ENCODE peak calls at places on chromosomes 6 and 20, in four cellular contexts. B is mesothelial cell of epicardium, T is GM12865, N is AG04450. L is an unnamed sample.

GRCh38 chr6:30881392-30881986 is 2.8 kb upstream of the DDR1 start:
- DNase-seq in B (no peak), N (no peak), T (no peak), L (no peak)

GRCh38 chr6:139777202-139777970 is 402.9 kb upstream of the CITED2 start:
- DNase-seq in N (no peak), B (no peak), T (no peak), L (no peak)

GRCh38 chr6:2810092-2810671 is 31.5 kb downstream of the SERPINB1 start:
- DNase-seq in N (no peak), B (no peak), T (no peak), L (no peak)

GRCh38 chr6:23097569-23097968 is 528.2 kb downstream of the HDGFL1 start:
- DNase-seq in B (no peak), N (no peak), T (no peak), L (no peak)

GRCh38 chr6:52389626-52390360 is 27.8 kb downstream of the PAQR8 start:
- DNase-seq in N (no peak), B (no peak), T (peak), L (peak)

GRCh38 chr6:27132532-27133280 is 114.8 kb upstream of the PRSS16 start:
- DNase-seq in N (peak), B (peak), T (peak), L (peak)

GRCh38 chr20:10609276-10609675 is 64.5 kb downstream of the JAG1 start:
- DNase-seq in N (peak), B (no peak), T (no peak), L (no peak)

GRCh38 chr20:58678806-58679205 is 13.8 kb upstream of the NPEPL1 start:
- DNase-seq in B (no peak), N (no peak), T (no peak), L (no peak)

GRCh38 chr20:2379511-2380229 is 1.0 kb upstream of the TGM6 start:
- DNase-seq in T (peak), B (no peak), N (no peak), L (peak)

GRCh38 chr20:23629542-23630391 is 8.0 kb downstream of the CST3 start:
- DNase-seq in T (no peak), B (no peak), N (no peak), L (no peak)

GRCh38 chr6:115896538-115897129 is 164.1 kb downstream of the FRK start:
- DNase-seq in N (no peak), T (peak), B (no peak), L (no peak)

GRCh38 chr6:35735452-35735851 is 1.4 kb upstream of the ARMC12 start:
- DNase-seq in N (no peak), T (no peak), B (no peak), L (no peak)

DNA sequence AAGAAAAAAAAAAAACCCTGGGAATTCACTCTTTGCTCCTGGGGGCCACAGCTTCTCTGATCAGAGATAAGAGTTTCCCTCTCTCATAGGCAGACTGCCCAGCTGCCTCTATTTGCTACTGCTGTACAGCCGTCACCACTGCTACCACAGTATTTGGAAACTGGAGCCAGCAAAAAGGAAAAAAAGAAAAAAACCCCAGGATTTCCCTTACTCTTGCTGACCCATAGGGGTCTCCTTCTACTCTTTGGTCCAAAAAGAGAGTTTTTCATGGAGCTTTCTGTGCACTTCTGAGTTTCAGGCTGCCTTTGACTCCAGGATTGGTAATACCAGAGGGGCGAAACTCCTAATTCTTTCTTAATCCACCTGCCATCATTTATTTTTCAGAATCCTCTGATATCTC is 89.7 kb downstream of the MDGA1 start:
- DNase-seq in B (no peak), N (peak), T (no peak), L (no peak)
- TF ChIP-seq CTCF in B (peak), N (peak), T (peak), L (no peak)

DNA sequence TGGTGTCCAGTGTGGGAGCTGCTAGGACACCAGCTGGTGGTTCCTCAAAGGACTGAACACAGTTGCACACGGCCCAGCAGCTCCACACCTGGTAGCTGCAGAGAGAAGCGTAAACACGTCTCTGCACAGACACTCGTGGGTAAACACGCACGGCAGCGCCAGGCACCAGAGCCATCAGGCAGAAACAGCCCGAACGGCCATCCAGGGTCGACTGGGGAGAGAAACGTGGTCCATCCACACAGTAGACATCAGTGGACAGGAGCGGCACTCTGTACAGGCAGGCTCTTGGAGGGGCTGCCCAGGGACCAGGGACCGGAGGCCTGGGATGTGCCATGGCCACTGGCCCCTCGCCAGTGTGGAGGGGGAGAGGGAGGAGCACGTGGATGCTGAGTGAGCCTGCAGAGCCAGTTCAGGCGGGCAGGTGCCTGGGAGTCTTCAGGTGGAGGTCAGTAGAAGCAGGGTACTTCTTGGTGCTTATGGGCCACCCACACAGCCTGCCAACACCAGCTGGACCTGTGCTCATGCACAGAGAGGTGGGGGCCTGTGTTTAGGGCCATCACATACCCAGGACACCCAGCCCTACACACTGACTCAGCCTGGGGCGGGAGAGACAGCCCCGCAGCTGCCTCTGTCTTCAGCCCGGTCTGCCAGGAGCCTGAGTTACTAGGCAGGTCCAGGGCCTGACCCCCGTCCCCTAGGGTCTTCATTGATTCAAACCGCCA is 7.5 kb upstream of the LAMA5 start:
- DNase-seq in N (no peak), T (no peak), B (no peak), L (no peak)
- TF ChIP-seq CTCF in N (no peak), T (no peak), B (no peak), L (no peak)

GRCh38 chr6:6224933-6225486 is 95.5 kb downstream of the F13A1 start:
- DNase-seq in B (no peak), T (peak), N (no peak), L (no peak)
- TF ChIP-seq CTCF in B (no peak), T (no peak), N (no peak), L (no peak)

DNA sequence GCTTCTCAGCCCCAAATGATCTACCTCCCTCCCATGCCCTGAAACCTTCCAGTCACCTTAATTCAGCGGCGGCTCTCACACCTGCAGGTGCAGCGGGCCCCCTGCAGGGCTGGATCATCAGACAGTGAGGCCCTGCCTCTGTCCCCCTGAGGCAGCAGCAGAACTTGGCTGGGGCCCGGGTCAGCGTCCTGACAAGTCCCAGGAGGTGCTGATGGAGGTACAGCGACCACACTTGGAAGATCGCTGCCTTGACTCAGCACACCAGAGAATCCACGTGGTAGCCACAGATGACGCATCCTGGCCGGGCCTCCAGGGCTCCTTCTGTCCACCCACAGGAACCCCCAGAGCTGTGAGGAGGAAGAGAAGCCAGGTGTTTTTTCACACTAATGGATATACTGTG is 116.4 kb upstream of the THBS2 start:
- DNase-seq in N (no peak), B (no peak), T (no peak), L (no peak)
- TF ChIP-seq CTCF in N (no peak), B (no peak), T (no peak), L (no peak)

DNA sequence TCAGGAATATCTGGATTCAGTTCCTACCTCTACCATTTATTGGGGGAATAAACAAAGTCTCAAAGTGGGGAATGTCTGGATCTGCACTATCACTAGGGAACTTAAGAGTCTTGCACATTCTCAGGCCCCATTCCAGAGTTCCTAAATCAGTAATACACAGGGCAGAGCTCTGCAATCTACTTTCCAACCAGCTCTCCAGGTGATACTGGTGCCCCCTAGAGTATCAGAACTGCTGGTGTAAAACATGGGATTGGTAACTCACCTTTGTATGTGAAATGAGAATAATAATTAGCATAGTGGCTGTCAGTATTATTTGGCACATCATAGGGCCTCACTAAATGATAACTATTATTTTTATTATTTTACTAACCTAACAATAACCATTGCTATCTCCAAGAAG is 278.8 kb upstream of the IMPG1 start:
- DNase-seq in B (no peak), N (no peak), T (peak), L (no peak)
- TF ChIP-seq CTCF in B (peak), N (no peak), T (peak), L (no peak)

GRCh38 chr20:12695937-12696336 is 312.8 kb upstream of the SPTLC3 start:
- DNase-seq in T (no peak), N (no peak), B (no peak), L (no peak)

GRCh38 chr20:12700701-12701100 is 308.1 kb upstream of the SPTLC3 start:
- DNase-seq in T (no peak), N (no peak), B (no peak), L (no peak)

GRCh38 chr20:12702312-12702711 is 306.5 kb upstream of the SPTLC3 start:
- DNase-seq in N (no peak), T (no peak), B (no peak), L (no peak)

GRCh38 chr20:12698817-12699216 is 310.0 kb upstream of the SPTLC3 start:
- DNase-seq in T (no peak), N (no peak), B (no peak), L (no peak)

DNA sequence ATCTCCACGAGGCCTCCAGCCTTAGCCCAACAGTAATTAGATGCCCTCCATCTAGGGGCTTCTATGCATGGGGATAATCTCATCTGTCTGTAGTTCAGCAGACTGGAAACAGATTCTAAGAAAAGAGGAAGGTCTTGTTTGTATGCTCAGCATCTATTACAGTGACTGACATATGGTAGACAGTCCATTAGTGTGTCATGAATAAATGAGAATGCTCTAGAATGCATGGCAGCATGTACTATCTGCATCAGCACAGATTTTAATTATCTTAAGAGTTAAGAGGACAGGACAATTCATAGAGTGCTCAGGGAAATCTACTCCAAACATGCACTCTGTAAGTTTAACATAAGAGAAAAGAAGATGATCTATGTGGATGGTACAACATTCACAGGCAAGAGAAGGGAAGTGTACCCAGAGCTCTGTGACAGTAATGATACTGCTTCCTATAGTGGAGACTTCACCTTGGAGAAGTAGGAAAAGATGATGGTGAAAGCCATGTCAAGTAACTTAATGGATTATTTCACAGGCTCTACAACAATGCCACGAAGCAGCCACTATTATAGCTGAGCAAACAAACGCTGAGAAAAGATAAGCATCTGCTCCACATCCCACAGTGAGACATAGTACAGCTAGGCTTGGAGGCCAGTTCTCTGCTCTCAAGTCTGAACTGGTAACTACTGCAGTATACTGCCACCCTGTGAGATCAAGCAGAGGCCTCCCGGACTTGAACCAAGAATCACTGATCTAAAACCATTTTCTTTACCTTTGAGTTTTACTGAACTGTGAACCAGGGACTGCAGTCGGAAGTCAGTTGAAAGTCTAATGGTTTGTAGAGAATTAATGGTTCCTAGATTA is 309.2 kb upstream of the SPTLC3 start:
- DNase-seq in B (no peak), T (no peak), N (no peak), L (no peak)
- TF ChIP-seq CTCF in B (no peak), T (no peak), N (no peak), L (no peak)

GRCh38 chr6:46340246-46340645 is 151.0 kb downstream of the RCAN2 start:
- DNase-seq in N (no peak), B (no peak), T (no peak), L (no peak)
- TF ChIP-seq CTCF in N (no peak), B (no peak), T (no peak), L (no peak)

GRCh38 chr20:17944854-17945474 is 23.6 kb downstream of the SNX5 start:
- DNase-seq in B (no peak), N (no peak), T (no peak), L (no peak)
- TF ChIP-seq CTCF in B (no peak), N (no peak), T (no peak), L (no peak)

L was measured in activated CD8-positive, alpha-beta T cell treated with anti-CD3 and anti-CD28 coated beads for 36 hours.